ENCODE peak calls at places on chromosomes 3 and 15, in ten cellular contexts. H is tibial artery; J is CD4-positive, alpha-beta T cell; A is cardiac muscle cell; O is activated T-helper 1 cell treated with Interleukin-2 at 50 U/mL for 16 hours; P is HTR-8/SVneo; C is amniotic stem cell; R is NCI-H748 treated with DMSO at 0.1 percent for 48 hours; Y is activated CD4-positive, alpha-beta T cell treated with anti-CD3 and anti-CD28 coated beads, Interleukin-2, amount 50 U/mL, for 24 hours; L is head of caudate nucleus. Q is an unnamed sample.

GRCh38 chr3:16502347-16502908 is 11.1 kb downstream of the RFTN1 start:
- DNase-seq in H (no peak), J (no peak), A (no peak), O (no peak), P (no peak), C (no peak), R (no peak), Y (no peak), L (no peak), Q (no peak)

GRCh38 chr3:45034612-45035252 is 8.6 kb downstream of the CLEC3B start:
- DNase-seq in H (peak; percentile 77), J (no peak), A (no peak), O (no peak), P (no peak), C (no peak), R (no peak), Y (no peak), L (peak; percentile 63), Q (no peak)

GRCh38 chr3:13200951-13201350 is 127.7 kb upstream of the IQSEC1 start:
- DNase-seq in H (peak; percentile 18), J (no peak), A (peak; percentile 74), O (no peak), P (no peak), C (no peak), R (no peak), Y (no peak), L (peak; percentile 21), Q (no peak)

GRCh38 chr3:59334585-59334984 is 284.8 kb upstream of the CFAP20DC start:
- DNase-seq in H (no peak), J (no peak), A (no peak), O (no peak), P (no peak), C (no peak), R (no peak), Y (no peak), L (no peak), Q (no peak)

GRCh38 chr15:45126535-45127158 is 3.0 kb downstream of the DUOXA1 start:
- DNase-seq in H (no peak), J (peak; percentile 31), A (peak; percentile 38), O (no peak), P (no peak), C (no peak), R (peak; percentile 9), Y (peak; percentile 27), L (peak; percentile 54), Q (no peak)

GRCh38 chr15:55361048-55361447 is 42.0 kb downstream of the PIGB start:
- DNase-seq in H (no peak), J (no peak), A (no peak), O (no peak), P (no peak), C (no peak), R (no peak), Y (no peak), L (no peak), Q (no peak)

GRCh38 chr3:191136347-191136746 is 62.7 kb upstream of the OSTN start:
- DNase-seq in H (no peak), J (no peak), A (peak; percentile 7), O (no peak), P (peak; percentile 24), C (no peak), R (no peak), Y (no peak), L (no peak), Q (no peak)

GRCh38 chr3:115655761-115656282 is 32.5 kb downstream of the GAP43 start:
- DNase-seq in H (no peak), J (no peak), A (no peak), O (no peak), P (no peak), C (no peak), R (no peak), Y (no peak), L (no peak), Q (no peak)

GRCh38 chr15:33048255-33048654 is 146.3 kb downstream of the FMN1 start:
- DNase-seq in H (no peak), J (no peak), A (no peak), O (no peak), P (no peak), C (no peak), R (no peak), Y (no peak), L (no peak), Q (no peak)

GRCh38 chr3:168186293-168186983 is 90.7 kb upstream of the GOLIM4 start:
- DNase-seq in H (no peak), J (no peak), A (no peak), O (no peak), P (no peak), C (no peak), R (no peak), Y (no peak), L (no peak), Q (no peak)

GRCh38 chr15:74884428-74885223 is 5.2 kb upstream of the MPI start:
- DNase-seq in H (no peak), J (no peak), A (no peak), O (no peak), P (no peak), C (no peak), R (no peak), Y (no peak), L (no peak), Q (no peak)

GRCh38 chr3:19199131-19199530 is 50.8 kb downstream of the KCNH8 start:
- DNase-seq in H (no peak), J (no peak), A (no peak), O (no peak), P (no peak), C (no peak), R (no peak), Y (no peak), L (no peak), Q (no peak)

GRCh38 chr15:55683366-55683765 is 59.6 kb downstream of the PRTG start:
- DNase-seq in H (no peak), J (no peak), A (no peak), O (no peak), P (no peak), C (no peak), R (no peak), Y (no peak), L (no peak), Q (no peak)

GRCh38 chr3:142586803-142587406 is 8.4 kb upstream of the ATR start:
- DNase-seq in H (no peak), J (no peak), A (peak; percentile 86), O (no peak), P (peak; percentile 66), C (peak; percentile 78), R (peak; percentile 15), Y (no peak), L (peak; percentile 39), Q (peak; percentile 73)

GRCh38 chr3:11581237-11582122 is 62.2 kb downstream of the VGLL4 start:
- DNase-seq in H (no peak), J (no peak), A (no peak), O (no peak), P (no peak), C (no peak), R (no peak), Y (no peak), L (no peak), Q (peak; percentile 85)

GRCh38 chr3:8470801-8471200 is 30.8 kb upstream of the LMCD1 start:
- DNase-seq in H (no peak), J (no peak), A (no peak), O (no peak), P (no peak), C (no peak), R (no peak), Y (no peak), L (no peak), Q (no peak)

GRCh38 chr15:99614749-99615288 is 49.0 kb downstream of the MEF2A start:
- DNase-seq in H (no peak), J (no peak), A (peak; percentile 68), O (no peak), P (no peak), C (no peak), R (no peak), Y (no peak), L (no peak), Q (no peak)

GRCh38 chr15:99410477-99410876 is 155.3 kb upstream of the MEF2A start:
- DNase-seq in H (no peak), J (no peak), A (no peak), O (no peak), P (no peak), C (no peak), R (no peak), Y (no peak), L (no peak), Q (no peak)

GRCh38 chr3:170572665-170573253 is 13.1 kb downstream of the SLC7A14 start:
- DNase-seq in H (no peak), J (no peak), A (no peak), O (no peak), P (peak; percentile 51), C (peak; percentile 67), R (no peak), Y (peak; percentile 21), L (no peak), Q (no peak)

GRCh38 chr3:69651765-69652164 is 87.5 kb upstream of the MITF start:
- DNase-seq in H (no peak), J (no peak), A (no peak), O (no peak), P (no peak), C (no peak), R (no peak), Y (no peak), L (no peak), Q (no peak)

GRCh38 chr15:98506711-98507110 is 141.6 kb upstream of the IGF1R start:
- DNase-seq in H (peak; percentile 58), J (no peak), A (no peak), O (no peak), P (no peak), C (no peak), R (no peak), Y (no peak), L (no peak), Q (no peak)

GRCh38 chr3:12383218-12383617 is 94.3 kb downstream of the PPARG start:
- DNase-seq in H (no peak), J (no peak), A (no peak), O (no peak), P (no peak), C (no peak), R (no peak), Y (no peak), L (no peak), Q (no peak)

GRCh38 chr15:48370460-48370859 is 39.2 kb downstream of the DUT start:
- DNase-seq in H (no peak), J (no peak), A (no peak), O (no peak), P (no peak), C (no peak), R (no peak), Y (no peak), L (no peak), Q (no peak)

GRCh38 chr3:191328383-191328962 is 721 bp upstream of the CCDC50 start:
- DNase-seq in H (no peak), J (no peak), A (no peak), O (no peak), P (no peak), C (no peak), R (no peak), Y (no peak), L (no peak), Q (no peak)